ENCODE peak calls at places on chromosomes 1 and 21, in seven cellular contexts. G is neural progenitor cell, V is HCT116, U is GM23338, R is OCI-LY7, B is hepatocyte, O is MM.1S. Q is an unnamed sample.

GRCh38 chr1:155455588-155456195 is 106.9 kb downstream of the ASH1L start:
- DNase-seq in G (peak; percentile 55), V (no peak), U (no peak), R (no peak), B (no peak), O (no peak), Q (no peak)

GRCh38 chr1:58180537-58180936 is 366.0 kb downstream of the OMA1 start:
- DNase-seq in G (no peak), V (no peak), U (no peak), R (no peak), B (no peak), O (no peak), Q (no peak)

GRCh38 chr1:176515310-176515709 is 52.3 kb downstream of the PAPPA2 start:
- DNase-seq in G (no peak), V (no peak), U (no peak), R (no peak), B (peak; percentile 21), O (no peak), Q (peak; percentile 71)

GRCh38 chr1:18352640-18353245 is 128.0 kb upstream of the KLHDC7A start:
- DNase-seq in G (no peak), V (no peak), U (peak; percentile 52), R (no peak), B (no peak), O (no peak), Q (no peak)

GRCh38 chr1:108057536-108057935 is 92.6 kb upstream of the VAV3 start:
- DNase-seq in G (peak; percentile 40), V (no peak), U (peak; percentile 82), R (no peak), B (peak; percentile 49), O (no peak), Q (no peak)

GRCh38 chr1:211148371-211148770 is 14.4 kb upstream of the KCNH1 start:
- DNase-seq in G (no peak), V (no peak), U (no peak), R (no peak), B (no peak), O (no peak), Q (no peak)

GRCh38 chr1:198776602-198777029 is 137.8 kb downstream of the PTPRC start:
- DNase-seq in G (no peak), V (no peak), U (no peak), R (no peak), B (no peak), O (no peak), Q (peak; percentile 87)

GRCh38 chr1:7290971-7291970 is 479.8 kb upstream of the VAMP3 start:
- DNase-seq in G (no peak), V (no peak), U (no peak), R (no peak), B (no peak), O (no peak), Q (no peak)

GRCh38 chr1:42479621-42480020 is 16.5 kb downstream of the CCDC30 start:
- DNase-seq in G (peak; percentile 18), V (no peak), U (peak; percentile 89), R (no peak), B (no peak), O (no peak), Q (peak; percentile 55)
- TF ChIP-seq CTCF in G (peak; percentile 36), V (peak; percentile 38), U (peak; percentile 44), R (peak; percentile 28), B (no peak), O (no peak), Q (peak; percentile 47)

DNA sequence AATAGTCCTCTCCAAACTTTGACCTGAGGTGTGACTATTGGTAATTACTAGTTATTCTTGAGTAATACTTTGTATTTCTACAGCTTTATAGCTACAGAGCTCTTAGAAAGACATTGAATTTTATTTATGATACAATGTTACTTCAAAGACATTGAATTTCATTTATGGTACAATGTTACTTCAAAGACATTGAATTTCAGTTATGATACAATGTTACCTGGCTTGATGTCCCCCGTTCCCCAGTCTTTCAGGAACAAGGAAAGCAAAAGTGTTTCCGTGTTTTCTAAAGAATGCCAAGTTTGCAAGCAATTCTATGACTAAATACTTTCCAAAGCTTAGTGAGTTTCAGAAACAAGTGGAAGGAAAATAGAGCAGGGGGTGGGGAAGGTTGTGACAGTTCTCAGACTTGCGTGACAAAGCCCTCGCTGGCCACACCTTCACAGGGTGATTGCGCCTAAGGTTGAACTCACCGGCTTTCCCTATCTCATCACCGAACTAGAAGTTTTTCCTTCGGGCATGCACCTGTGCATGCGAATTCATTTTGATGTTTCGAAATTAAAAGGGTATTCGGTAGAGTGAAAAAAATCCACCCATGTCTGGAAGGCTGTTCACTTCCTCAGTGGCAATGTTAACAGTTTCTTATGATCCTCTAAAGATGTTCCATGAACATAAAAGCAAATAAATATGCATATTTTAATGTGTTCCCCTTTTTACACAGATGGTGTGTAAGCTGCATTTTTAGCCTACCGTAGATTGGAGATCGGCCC is 909 bp upstream of the PAXBP1 start:
- DNase-seq in G (peak; percentile 19), V (no peak), U (peak; percentile 8), R (peak; percentile 37), B (peak; percentile 80), O (peak; percentile 74), Q (peak; percentile 36)
- TF ChIP-seq EZH2phosphoT487 in G (no peak), V (no peak), U (no peak), R (no peak), B (no peak), O (no peak), Q (no peak)

DNA sequence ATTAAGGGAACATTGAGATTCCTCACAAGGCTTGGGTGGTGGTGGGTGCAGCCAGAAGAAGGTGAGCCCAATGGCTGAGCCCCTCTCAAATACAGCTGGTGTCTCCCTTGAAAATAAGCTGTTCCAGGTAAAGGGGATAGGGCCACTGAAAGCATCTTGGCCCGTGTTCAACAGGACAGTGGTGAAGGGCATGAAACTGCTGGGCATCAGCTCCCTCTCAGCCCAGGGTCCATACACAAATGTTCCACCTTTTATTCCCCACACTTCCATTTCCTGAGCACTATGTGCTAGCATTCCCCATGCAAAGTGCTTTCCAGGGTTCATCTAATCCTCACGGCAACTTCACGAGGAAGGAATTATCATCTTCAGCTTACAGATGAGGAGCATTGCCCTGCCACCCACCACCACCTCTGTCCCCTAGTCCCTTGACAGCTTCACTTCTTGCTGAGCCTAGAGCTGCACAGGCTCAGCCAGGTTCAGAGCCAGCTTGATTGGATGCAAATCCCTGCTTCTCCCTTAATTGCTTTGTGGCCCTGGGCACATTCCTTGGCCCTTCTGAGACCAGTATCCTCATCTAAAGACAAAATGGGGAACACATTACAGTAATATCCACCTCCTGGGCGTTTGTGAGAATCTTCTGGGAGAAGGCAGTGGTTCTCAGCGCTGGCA is 9.6 kb downstream of the TAGLN2 start:
- DNase-seq in G (no peak), V (no peak), U (no peak), R (no peak), B (no peak), O (no peak), Q (no peak)
- H3K27ac ChIP-seq in G (peak overlapping the region; percentile 88), V (no peak overlapping the region), U (peak overlapping the region; percentile 16), R (no peak overlapping the region), B (peak overlapping the region; percentile 79), O (no peak overlapping the region), Q (peak overlapping the region; percentile 98)

GRCh38 chr21:25929859-25930520 is 195.2 kb downstream of the GABPA start:
- DNase-seq in G (peak; percentile 18), V (no peak), U (peak; percentile 38), R (no peak), B (peak; percentile 21), O (no peak), Q (no peak)
- TF ChIP-seq CTCF in G (peak; percentile 21), V (no peak), U (peak; percentile 28), R (no peak), B (no peak), O (no peak), Q (no peak)

GRCh38 chr1:63721531-63722189 is 52.2 kb upstream of the ROR1 start:
- DNase-seq in G (no peak), V (no peak), U (peak; percentile 26), R (no peak), B (no peak), O (no peak), Q (peak; percentile 48)
- TF ChIP-seq EZH2phosphoT487 in G (no peak), V (no peak), U (no peak), R (no peak), B (no peak), O (no peak), Q (no peak)

DNA sequence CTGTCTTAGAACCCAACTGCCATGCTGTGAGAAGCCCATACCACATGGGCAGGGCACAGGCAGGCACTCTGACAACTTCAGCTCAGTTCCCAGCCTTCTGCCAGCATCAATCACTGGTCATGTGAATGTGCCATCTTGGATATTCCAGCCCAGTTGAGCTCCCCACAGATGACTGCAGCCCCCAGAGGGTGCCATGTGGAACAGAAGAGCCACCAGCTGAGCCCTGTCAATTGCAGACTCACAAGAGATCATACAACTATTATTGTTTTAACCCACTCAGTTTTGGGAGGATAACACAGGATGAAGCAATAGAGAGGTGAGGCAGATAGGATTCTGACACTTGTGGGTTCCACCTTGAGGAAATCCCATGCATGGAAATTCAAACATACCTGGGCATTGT is 78.4 kb upstream of the ZBTB40 start:
- DNase-seq in G (no peak), V (no peak), U (no peak), R (no peak), B (no peak), O (no peak), Q (no peak)
- H3K27ac ChIP-seq in G (no peak overlapping the region), V (no peak overlapping the region), U (no peak overlapping the region), R (no peak overlapping the region), B (no peak overlapping the region), O (no peak overlapping the region), Q (no peak overlapping the region)

GRCh38 chr1:245327842-245328241 is 173.1 kb downstream of the KIF26B start:
- DNase-seq in G (no peak), V (no peak), U (no peak), R (no peak), B (no peak), O (no peak), Q (no peak)
- TF ChIP-seq CTCF in G (no peak), V (no peak), U (no peak), R (no peak), B (no peak), O (no peak), Q (no peak)